ENCODE peak calls at places on chromosome 10, in five cellular contexts. B is AG08396; I is natural killer cell treated with Interleukin-12 subunit alpha and Interleukin-12 subunit beta and Interleukin-15 and Interleukin-18, amount 100 ng/mL, for 72 hours; Y is HEK293T; C is AG04450. N is an unnamed sample.

GRCh38 chr10:133279961-133280283 is 3.3 kb upstream of the ADAM8 start:
- DNase-seq in C (no peak), Y (no peak), B (no peak), I (no peak), N (no peak)

GRCh38 chr10:68880181-68880580 is 20.9 kb upstream of the DDX50 start:
- DNase-seq in B (no peak), C (no peak), I (no peak), Y (no peak), N (no peak)

GRCh38 chr10:99784731-99785441 is 2.4 kb downstream of the ABCC2 start:
- DNase-seq in C (no peak), B (no peak), I (no peak), Y (no peak), N (no peak)

GRCh38 chr10:68684413-68684812 is 36.6 kb upstream of the CCAR1 start:
- DNase-seq in B (no peak), Y (no peak), I (no peak), C (no peak), N (no peak)

GRCh38 chr10:29271877-29272276 is 17.0 kb upstream of the LYZL1 start:
- DNase-seq in C (no peak), Y (no peak), B (no peak), I (no peak), N (no peak)

GRCh38 chr10:8617792-8618191 is 563.3 kb downstream of the GATA3 start:
- DNase-seq in C (no peak), I (no peak), Y (no peak), B (no peak), N (no peak)

GRCh38 chr10:84310470-84310869 is 17.9 kb upstream of the CCSER2 start:
- DNase-seq in C (no peak), Y (no peak), B (peak), I (no peak), N (no peak)

GRCh38 chr10:66246177-66246576 is 679.7 kb upstream of the LRRTM3 start:
- DNase-seq in B (no peak), I (no peak), Y (no peak), C (no peak), N (no peak)

GRCh38 chr10:4241724-4242345 is 456.8 kb upstream of the KLF6 start:
- DNase-seq in B (peak), C (peak), I (no peak), Y (no peak), N (no peak)

N was measured in K562.